ENCODE peak calls at places on chromosomes 11 and 22, in six cellular contexts. Z is lung, X is AG04450, Q is GM06990, I is upper lobe of right lung, S is esophagus squamous epithelium. N is an unnamed sample.
A peak's percentile ranks its signal among the peaks of the same experiment; 100 is the strongest.

GRCh38 chr11:97894978-97895377 is 1125.8 kb upstream of the CNTN5 start:
- DNase-seq in Z (no peak), X (no peak), Q (no peak), I (no peak), S (no peak), N (no peak)

GRCh38 chr22:46241397-46242007 is 8.6 kb downstream of the CDPF1 start:
- DNase-seq in Z (no peak), X (no peak), Q (no peak), I (no peak), S (no peak), N (no peak)

GRCh38 chr11:65791719-65792213 is 4.9 kb downstream of the OVOL1 start:
- DNase-seq in Z (no peak), X (no peak), Q (no peak), I (peak; percentile 82), S (no peak), N (peak; percentile 45)

GRCh38 chr11:108224908-108225786 is 2.3 kb downstream of the ATM start:
- DNase-seq in Z (no peak), X (no peak), Q (peak; percentile 61), I (no peak), S (no peak), N (no peak)

GRCh38 chr11:123381817-123382554 is 48.1 kb upstream of the GRAMD1B start:
- DNase-seq in Z (no peak), X (no peak), Q (peak; percentile 75), I (no peak), S (no peak), N (no peak)

GRCh38 chr11:78577495-78577894 is 2.8 kb upstream of the NARS2 start:
- DNase-seq in Z (no peak), X (no peak), Q (no peak), I (no peak), S (no peak), N (no peak)

GRCh38 chr11:33868646-33869461 is 23.0 kb downstream of the LMO2 start:
- DNase-seq in Z (no peak), X (no peak), Q (peak; percentile 25), I (no peak), S (no peak), N (no peak)

GRCh38 chr11:34356576-34356917 is 1.3 kb downstream of the ABTB2 start:
- DNase-seq in Z (no peak), X (no peak), Q (no peak), I (peak; percentile 67), S (no peak), N (peak; percentile 28)

GRCh38 chr11:73140213-73141030 is 1.7 kb downstream of the FCHSD2 start:
- DNase-seq in Z (peak; percentile 39), X (no peak), Q (no peak), I (no peak), S (no peak), N (no peak)

GRCh38 chr22:47543447-47543846 is 781.0 kb downstream of the TBC1D22A start:
- DNase-seq in Z (peak; percentile 14), X (no peak), Q (no peak), I (no peak), S (no peak), N (no peak)

GRCh38 chr11:67252831-67253239 is 13.4 kb upstream of the GRK2 start:
- DNase-seq in Z (no peak), X (no peak), Q (no peak), I (no peak), S (no peak), N (peak; percentile 41)

GRCh38 chr11:926341-926916 is 759 bp downstream of the AP2A2 start:
- DNase-seq in Z (peak; percentile 46), X (no peak), Q (no peak), I (no peak), S (no peak), N (peak; percentile 72)

GRCh38 chr11:36622431-36623136 is 24.5 kb upstream of the RAG2 start:
- DNase-seq in Z (no peak), X (peak; percentile 0), Q (no peak), I (no peak), S (no peak), N (peak; percentile 13)
- TF ChIP-seq CTCF in Z (no peak), X (peak; percentile 60), Q (peak; percentile 45), I (peak; percentile 40), S (no peak), N (peak; percentile 73)

GRCh38 chr22:50731811-50732624 is 6.0 kb upstream of the ACR start:
- DNase-seq in Z (peak; percentile 49), X (peak; percentile 11), Q (peak; percentile 37), I (peak; percentile 78), S (no peak), N (peak; percentile 16)
- TF ChIP-seq CTCF in Z (peak; percentile 42), X (peak; percentile 88), Q (peak; percentile 91), I (peak; percentile 77), S (peak; percentile 93), N (peak; percentile 96)

GRCh38 chr22:37334859-37335818 is 52.8 kb downstream of the CYTH4 start:
- DNase-seq in Z (no peak), X (no peak), Q (no peak), I (no peak), S (no peak), N (no peak)
- TF ChIP-seq CTCF in Z (no peak), X (no peak), Q (no peak), I (no peak), S (no peak), N (peak; percentile 4)

GRCh38 chr11:124898711-124899110 is 1.0 kb upstream of the ROBO4 start:
- DNase-seq in Z (no peak), X (peak; percentile 21), Q (no peak), I (no peak), S (no peak), N (no peak)
- TF ChIP-seq CTCF in Z (no peak), X (peak; percentile 3), Q (no peak), I (no peak), S (no peak), N (no peak)

N was measured in HFFc6.